ENCODE peak calls at places on chromosome 4, in four cellular contexts. T is K562, R is neural progenitor cell, H is mesenchymal stem cell. X is an unnamed sample.

GRCh38 chr4:153465922-153466636 is at the start of gene TMEM131L:
- DNase-seq in T (peak; percentile 91), H (peak; percentile 71), R (peak; percentile 93), X (peak; percentile 29)

GRCh38 chr4:14018191-14018853 is 390.8 kb upstream of the BOD1L1 start:
- DNase-seq in H (peak; percentile 57), T (no peak), R (no peak), X (no peak)

GRCh38 chr4:89129080-89129640 is 17.8 kb downstream of the TIGD2 start:
- DNase-seq in R (no peak), T (no peak), H (peak; percentile 50), X (peak; percentile 46)

GRCh38 chr4:74328501-74328900 is 20.2 kb downstream of the EPGN start:
- DNase-seq in T (no peak), H (no peak), R (no peak), X (no peak)

GRCh38 chr4:37722000-37722638 is 35.9 kb upstream of the RELL1 start:
- DNase-seq in T (no peak), H (no peak), R (no peak), X (no peak)

GRCh38 chr4:69718376-69719293 is 41.8 kb downstream of the SULT1B1 start:
- DNase-seq in H (peak; percentile 8), T (no peak), R (no peak), X (no peak)

GRCh38 chr4:189049682-189050081 is 891.0 kb upstream of the FRG1 start:
- DNase-seq in H (peak; percentile 6), R (peak; percentile 19), T (no peak), X (no peak)

GRCh38 chr4:114597410-114598115 is 1.0 kb upstream of the UGT8 start:
- DNase-seq in H (no peak), T (no peak), R (peak; percentile 13), X (no peak)

GRCh38 chr4:99207069-99207743 is 11.8 kb downstream of the ADH6 start:
- DNase-seq in H (no peak), T (no peak), R (no peak), X (no peak)

GRCh38 chr4:118969359-118969758 is 80.7 kb downstream of the SYNPO2 start:
- DNase-seq in T (no peak), R (peak; percentile 44), H (peak; percentile 70), X (peak; percentile 11)

GRCh38 chr4:181807771-181808170 is 435.4 kb upstream of the TENM3 start:
- DNase-seq in R (no peak), H (no peak), T (no peak), X (no peak)

GRCh38 chr4:24664956-24665355 is 80.6 kb upstream of the DHX15 start:
- DNase-seq in T (no peak), H (no peak), R (no peak), X (peak; percentile 11)

GRCh38 chr4:126611900-126612299 is 1020.9 kb upstream of the INTU start:
- DNase-seq in T (no peak), H (peak; percentile 33), R (no peak), X (no peak)

GRCh38 chr4:189021831-189022230 is 882.6 kb downstream of the TRIML1 start:
- DNase-seq in H (peak; percentile 83), R (peak; percentile 16), T (no peak), X (no peak)

GRCh38 chr4:61246003-61246402 is 45.9 kb downstream of the ADGRL3 start:
- DNase-seq in T (no peak), H (no peak), R (no peak), X (no peak)

GRCh38 chr4:23106516-23106915 is 413.8 kb downstream of the GBA3 start:
- DNase-seq in H (no peak), R (no peak), T (no peak), X (no peak)

GRCh38 chr4:100100985-100101384 is 89.3 kb downstream of the DDIT4L start:
- DNase-seq in H (peak; percentile 10), R (peak; percentile 92), T (no peak), X (no peak)

GRCh38 chr4:157634057-157634456 is 413.5 kb downstream of the GRIA2 start:
- DNase-seq in H (no peak), T (no peak), R (no peak), X (no peak)

GRCh38 chr4:66567551-66567950 is 897.3 kb upstream of the EPHA5 start:
- DNase-seq in T (no peak), R (no peak), H (no peak), X (no peak)

GRCh38 chr4:148164529-148164928 is 277.7 kb downstream of the NR3C2 start:
- DNase-seq in R (no peak), H (no peak), T (no peak), X (no peak)

GRCh38 chr4:11428161-11428700 is 463 bp downstream of the HS3ST1 start:
- DNase-seq in T (no peak), H (peak; percentile 1), R (peak; percentile 37), X (no peak)
- H2AFZ ChIP-seq in T (no peak overlapping the region), H (peak overlapping the region; percentile 54), R (peak overlapping the region; percentile 94), X (no peak overlapping the region)

DNA sequence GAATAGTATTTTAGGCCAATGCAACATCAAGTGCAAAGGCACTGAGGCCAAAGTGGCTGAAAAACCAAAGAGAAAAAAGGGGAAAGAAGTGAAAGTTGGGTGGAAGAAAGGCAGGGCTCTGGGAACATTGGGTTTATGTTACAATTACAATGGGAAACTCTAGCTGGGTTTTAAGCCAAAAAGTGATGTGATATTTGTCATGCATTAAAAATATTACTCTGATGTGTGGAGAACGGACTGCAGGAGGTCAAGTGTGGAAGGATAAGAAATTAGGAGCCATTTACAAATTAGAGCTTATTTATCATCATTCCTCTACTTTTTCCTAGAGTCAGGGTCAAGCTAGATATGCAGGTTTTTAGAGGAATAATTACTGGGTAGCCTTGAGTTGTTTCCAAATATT is 516.8 kb downstream of the INPP4B start:
- DNase-seq in R (no peak), T (no peak), H (no peak), X (no peak)
- H2AFZ ChIP-seq in R (no peak overlapping the region), T (no peak overlapping the region), H (no peak overlapping the region), X (no peak overlapping the region)

GRCh38 chr4:112521123-112522116 is 5.4 kb upstream of the NEUROG2 start:
- DNase-seq in T (no peak), R (peak; percentile 90), H (no peak), X (no peak)
- H2AFZ ChIP-seq in T (no peak overlapping the region), R (no peak overlapping the region), H (no peak overlapping the region), X (no peak overlapping the region)

DNA sequence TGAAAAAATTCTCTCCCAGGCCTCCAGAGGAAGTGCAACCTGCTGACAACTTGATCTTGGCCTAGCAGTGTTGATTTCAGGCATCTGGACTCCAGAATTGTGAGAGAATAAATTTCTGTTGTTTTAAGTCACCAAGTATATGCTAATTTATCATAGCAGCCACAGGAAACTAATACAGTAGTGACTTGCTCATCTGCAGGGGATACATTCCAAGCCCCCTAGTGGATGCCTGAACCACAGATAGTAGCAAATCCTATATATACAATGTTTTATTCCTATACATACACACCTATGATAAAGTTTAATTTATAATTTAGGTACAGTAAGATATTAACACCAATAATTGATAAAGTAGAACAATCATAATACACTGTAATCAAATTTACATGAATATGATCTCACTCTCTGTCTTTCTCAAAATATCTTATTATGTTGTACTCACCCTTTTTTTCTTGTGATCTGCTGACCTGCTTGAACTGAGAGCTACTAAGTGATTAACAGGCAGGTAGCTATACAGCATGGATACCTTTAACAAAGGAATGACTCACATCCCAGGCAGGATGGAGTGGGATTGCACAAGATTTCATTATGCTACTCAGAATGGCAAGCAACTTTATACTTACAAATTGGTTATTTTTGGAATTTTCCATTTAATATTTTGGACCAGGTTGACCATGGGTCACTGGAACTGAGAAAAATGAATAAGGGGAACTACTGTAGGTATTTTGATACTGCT is 501.1 kb downstream of the KCNIP4 start:
- DNase-seq in H (no peak), R (no peak), T (no peak), X (no peak)
- H2AFZ ChIP-seq in H (no peak overlapping the region), R (no peak overlapping the region), T (no peak overlapping the region), X (no peak overlapping the region)

DNA sequence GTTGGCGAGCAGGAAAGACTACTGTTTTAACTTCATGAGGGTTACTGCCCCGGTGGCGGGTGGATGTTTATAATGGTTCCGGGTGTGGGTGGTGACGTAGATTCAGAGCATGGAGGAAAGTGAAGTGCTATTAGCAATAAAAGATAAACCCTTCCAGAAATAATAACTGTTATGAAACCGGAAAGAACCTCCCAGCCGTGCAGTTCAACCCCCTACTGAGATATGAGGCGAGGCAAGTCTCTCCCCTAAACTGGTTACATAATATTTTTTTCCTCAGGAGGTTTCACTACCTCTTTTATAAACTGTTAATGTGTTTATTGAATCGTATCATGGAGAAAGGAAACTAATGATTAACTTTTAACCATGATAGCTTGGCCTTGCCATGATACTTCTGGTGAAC is 33.9 kb upstream of the STIM2 start:
- DNase-seq in R (no peak), T (no peak), H (no peak), X (no peak)
- H2AFZ ChIP-seq in R (no peak overlapping the region), T (no peak overlapping the region), H (no peak overlapping the region), X (no peak overlapping the region)

DNA sequence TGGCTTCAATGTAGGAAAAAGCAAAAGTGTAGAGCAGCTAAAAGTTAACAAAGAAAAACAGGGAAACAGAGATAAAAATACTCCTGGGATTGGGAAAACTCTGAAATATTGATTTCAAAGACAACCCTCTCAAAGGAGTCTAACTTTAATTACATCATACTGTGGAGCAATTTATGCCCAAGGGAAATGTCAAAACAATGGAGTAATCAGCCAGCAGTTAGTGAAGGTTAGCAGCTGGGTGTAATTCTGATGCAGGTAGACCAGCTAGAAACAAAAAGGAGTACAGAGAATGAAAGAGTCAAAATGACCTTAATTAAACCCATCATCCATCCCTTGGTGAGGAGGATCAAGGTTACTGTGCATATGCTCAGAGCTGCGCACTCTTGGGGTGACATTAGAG is 169.0 kb downstream of the ADAM29 start:
- DNase-seq in T (no peak), R (no peak), H (no peak), X (no peak)
- H2AFZ ChIP-seq in T (no peak overlapping the region), R (no peak overlapping the region), H (no peak overlapping the region), X (no peak overlapping the region)

DNA sequence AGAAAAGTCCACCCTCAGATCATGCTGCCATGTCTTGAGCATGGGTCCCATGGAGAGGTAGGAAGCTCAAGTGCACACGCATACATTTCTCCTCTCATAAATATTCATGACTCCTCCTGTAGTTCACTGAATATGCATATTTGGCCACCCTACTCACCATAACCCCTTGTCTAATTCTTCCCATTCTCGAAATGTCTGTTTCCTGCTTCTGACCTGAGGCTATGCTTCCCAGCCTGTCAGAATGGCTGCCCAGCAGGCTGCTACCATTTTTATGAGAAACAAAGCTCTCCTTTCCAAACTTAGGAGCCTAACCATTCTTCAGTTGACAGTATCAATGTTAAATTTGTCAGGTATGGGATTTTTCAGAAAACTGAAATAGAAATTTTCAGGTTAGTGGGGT is 86.6 kb downstream of the ADRA2C start:
- DNase-seq in R (no peak), T (no peak), H (no peak), X (no peak)
- H2AFZ ChIP-seq in R (no peak overlapping the region), T (no peak overlapping the region), H (no peak overlapping the region), X (no peak overlapping the region)

GRCh38 chr4:40214661-40215418 is 18.0 kb downstream of the RHOH start:
- DNase-seq in R (no peak), T (no peak), H (no peak), X (no peak)

GRCh38 chr4:40214038-40214437 is 17.2 kb downstream of the RHOH start:
- DNase-seq in H (no peak), T (no peak), R (no peak), X (no peak)

GRCh38 chr4:40210776-40211175 is 13.9 kb downstream of the RHOH start:
- DNase-seq in H (no peak), R (no peak), T (no peak), X (no peak)

GRCh38 chr4:40211224-40212185 is 14.7 kb downstream of the RHOH start:
- DNase-seq in T (no peak), R (no peak), H (peak; percentile 65), X (no peak)

GRCh38 chr4:40212674-40213504 is 16.1 kb downstream of the RHOH start:
- DNase-seq in T (no peak), H (peak; percentile 70), R (no peak), X (no peak)
- H2AFZ ChIP-seq in T (peak overlapping the region; percentile 8), H (no peak overlapping the region), R (no peak overlapping the region), X (no peak overlapping the region)

X was measured in HepG2.